ENCODE peak calls at places on chromosomes 4 and X, in seven cellular contexts. X, L, U, S, I, T and N are unnamed samples.
A peak's percentile ranks its signal among the peaks of the same experiment; 100 is the strongest.

GRCh38 chr4:164779811-164780216 is 25.9 kb downstream of the SMIM31 start:
- DNase-seq in I (peak; percentile 37), T (peak; percentile 6), X (peak; percentile 26), L (peak; percentile 60), S (no peak), U (no peak), N (peak; percentile 18)

GRCh38 chr4:88660446-88661294 is 37.0 kb downstream of the NAP1L5 start:
- DNase-seq in I (no peak), S (no peak), T (no peak), X (no peak), U (no peak), L (no peak), N (no peak)

GRCh38 chr4:56757821-56758400 is 63.6 kb downstream of the SPINK2 start:
- DNase-seq in L (peak; percentile 93), X (peak; percentile 59), U (no peak), T (peak; percentile 69), I (peak; percentile 34), S (peak; percentile 6), N (peak; percentile 53)

GRCh38 chr4:123017636-123018390 is 95.4 kb upstream of the NUDT6 start:
- DNase-seq in U (no peak), T (no peak), L (no peak), I (no peak), X (peak; percentile 76), S (no peak), N (no peak)

GRCh38 chr4:96698891-96699290 is 859.0 kb downstream of the PDHA2 start:
- DNase-seq in U (no peak), X (no peak), I (no peak), L (no peak), S (no peak), T (no peak), N (no peak)

GRCh38 chrX:112651766-112652165 is 28.0 kb downstream of the LHFPL1 start:
- DNase-seq in U (no peak), I (no peak), L (no peak), X (no peak), S (no peak), T (no peak), N (no peak)

GRCh38 chrX:26845051-26845450 is 618.1 kb downstream of the PPP4R3C start:
- DNase-seq in X (peak; percentile 75), L (peak; percentile 6), I (no peak), S (no peak), T (no peak), U (no peak), N (no peak)

GRCh38 chr4:140257461-140258305 is 103.7 kb upstream of the MAML3 start:
- DNase-seq in T (no peak), X (peak; percentile 26), U (no peak), L (peak; percentile 22), I (no peak), S (no peak), N (no peak)

GRCh38 chr4:76486588-76487276 is 51.7 kb downstream of the SHROOM3 start:
- DNase-seq in T (no peak), I (no peak), X (no peak), U (no peak), L (no peak), S (no peak), N (no peak)

GRCh38 chr4:88609387-88609786 is 17.1 kb downstream of the HERC3 start:
- DNase-seq in X (peak; percentile 69), S (no peak), T (no peak), I (no peak), U (no peak), L (no peak), N (no peak)

GRCh38 chrX:48917139-48917980 is 1.5 kb downstream of the PIM2 start:
- DNase-seq in S (peak; percentile 86), T (peak; percentile 92), X (peak; percentile 93), L (peak; percentile 93), U (peak; percentile 86), I (peak; percentile 92), N (peak; percentile 93)

GRCh38 chr4:114146947-114147618 is 167.6 kb upstream of the ARSJ start:
- DNase-seq in L (no peak), T (peak; percentile 0), X (no peak), S (no peak), U (no peak), I (no peak), N (no peak)

GRCh38 chr4:72390409-72390808 is 178.6 kb downstream of the ADAMTS3 start:
- DNase-seq in L (no peak), I (no peak), U (no peak), S (no peak), T (no peak), X (peak; percentile 90), N (no peak)

GRCh38 chr4:142883433-142883832 is 37.3 kb upstream of the INPP4B start:
- DNase-seq in U (no peak), X (peak; percentile 12), L (peak; percentile 26), S (no peak), T (no peak), I (no peak), N (no peak)

GRCh38 chrX:46710927-46711623 is 47.8 kb downstream of the SLC9A7 start:
- DNase-seq in U (no peak), T (no peak), I (no peak), S (no peak), L (no peak), X (no peak), N (no peak)

GRCh38 chr4:41257257-41257900 is 651 bp downstream of the UCHL1 start:
- DNase-seq in T (no peak), I (peak; percentile 62), S (no peak), L (peak; percentile 73), U (peak; percentile 9), X (peak; percentile 36), N (peak; percentile 51)

GRCh38 chr4:104524591-104524990 is 29.9 kb upstream of the CXXC4 start:
- DNase-seq in L (no peak), U (no peak), S (no peak), T (no peak), I (no peak), X (no peak), N (no peak)

GRCh38 chr4:16757080-16757521 is 141.3 kb downstream of the LDB2 start:
- DNase-seq in S (no peak), I (no peak), L (no peak), X (peak; percentile 32), T (no peak), U (no peak), N (no peak)

GRCh38 chr4:168674869-168675268 is 178.0 kb downstream of the PALLD start:
- DNase-seq in X (no peak), S (no peak), L (peak; percentile 36), I (no peak), U (no peak), T (no peak), N (no peak)

GRCh38 chr4:159159611-159160010 is 56.7 kb downstream of the RAPGEF2 start:
- DNase-seq in L (no peak), I (no peak), T (no peak), X (peak; percentile 83), U (no peak), S (no peak), N (no peak)

GRCh38 chr4:37976513-37976912 is 16.3 kb downstream of the PTTG2 start:
- DNase-seq in U (no peak), X (peak; percentile 18), S (no peak), L (peak; percentile 66), T (no peak), I (no peak), N (no peak)

GRCh38 chr4:7625073-7625472 is 190.3 kb upstream of the PSAPL1 start:
- DNase-seq in U (no peak), X (no peak), T (no peak), S (no peak), I (no peak), L (no peak), N (no peak)

GRCh38 chrX:39894626-39895025 is 203.1 kb downstream of the BCOR start:
- DNase-seq in I (peak; percentile 33), L (peak; percentile 39), S (no peak), U (no peak), T (no peak), X (no peak), N (no peak)

GRCh38 chr4:8377103-8378075 is 63.1 kb downstream of the ACOX3 start:
- DNase-seq in X (no peak), T (no peak), I (no peak), U (no peak), S (no peak), L (no peak), N (no peak)

GRCh38 chrX:151680805-151681204 is 14.5 kb upstream of the PRRG3 start:
- DNase-seq in T (peak; percentile 29), U (no peak), I (peak; percentile 55), L (peak; percentile 65), S (peak; percentile 6), X (peak; percentile 6), N (peak; percentile 82)

GRCh38 chr4:16626945-16627344 is 271.5 kb downstream of the LDB2 start:
- DNase-seq in I (no peak), X (peak; percentile 59), T (no peak), U (peak; percentile 43), S (no peak), L (peak; percentile 22), N (peak; percentile 59)

DNA sequence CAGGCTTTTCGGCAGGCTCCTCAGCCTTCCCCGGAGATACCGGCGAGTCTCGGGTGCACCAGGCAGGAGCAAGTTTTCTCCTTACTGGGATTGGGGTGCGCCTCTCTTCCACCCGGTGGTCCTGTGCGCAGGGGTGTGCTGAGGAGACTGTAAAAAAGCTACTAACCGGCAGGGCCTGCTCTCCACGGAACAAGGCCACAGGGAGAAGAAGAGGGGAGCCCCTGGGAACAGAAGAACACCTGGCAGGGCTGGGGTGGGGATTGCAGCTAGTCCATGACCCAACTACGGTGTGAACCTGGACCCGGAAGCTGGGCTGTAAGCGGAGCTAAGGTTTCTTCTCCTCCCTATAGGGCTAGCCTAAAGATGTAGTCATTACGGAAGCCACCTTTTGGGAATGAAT is 17.7 kb upstream of the ZIC3 start:
- DNase-seq in T (no peak), X (no peak), L (no peak), U (no peak), S (no peak), I (no peak), N (no peak)
- H3K9me3 ChIP-seq in T (no peaks in the 10 kb centered on the region), X (no peaks in the 10 kb centered on the region), L (no peaks in the 10 kb centered on the region), U (no peaks in the 10 kb centered on the region), S (no peaks in the 10 kb centered on the region), I (no peaks in the 10 kb centered on the region), N (no peaks in the 10 kb centered on the region)

GRCh38 chr4:154142664-154143063 is 348.9 kb downstream of the DCHS2 start:
- DNase-seq in U (no peak), T (no peak), L (no peak), S (no peak), X (no peak), I (no peak), N (no peak)

GRCh38 chr4:154143720-154144119 is 347.9 kb downstream of the DCHS2 start:
- DNase-seq in S (no peak), L (no peak), I (no peak), U (no peak), X (no peak), T (no peak), N (no peak)
- H3K4me3 ChIP-seq in S (no peak overlapping the region), L (no peak overlapping the region), I (no peak overlapping the region), U (no peak overlapping the region), X (no peak overlapping the region), T (no peak overlapping the region), N (no peak overlapping the region)

GRCh38 chr4:97938141-97938540 is 205.1 kb downstream of the STPG2 start:
- DNase-seq in U (no peak), T (no peak), L (no peak), X (no peak), S (no peak), I (no peak), N (no peak)
- H3K9me3 ChIP-seq in U (no peaks in the 10 kb centered on the region), T (peaks cover 3% of the 10 kb centered on the region), L (peaks cover 6% of the 10 kb centered on the region), X (no peaks in the 10 kb centered on the region), S (no peaks in the 10 kb centered on the region), I (peaks cover 65% of the 10 kb centered on the region), N (no peaks in the 10 kb centered on the region)

DNA sequence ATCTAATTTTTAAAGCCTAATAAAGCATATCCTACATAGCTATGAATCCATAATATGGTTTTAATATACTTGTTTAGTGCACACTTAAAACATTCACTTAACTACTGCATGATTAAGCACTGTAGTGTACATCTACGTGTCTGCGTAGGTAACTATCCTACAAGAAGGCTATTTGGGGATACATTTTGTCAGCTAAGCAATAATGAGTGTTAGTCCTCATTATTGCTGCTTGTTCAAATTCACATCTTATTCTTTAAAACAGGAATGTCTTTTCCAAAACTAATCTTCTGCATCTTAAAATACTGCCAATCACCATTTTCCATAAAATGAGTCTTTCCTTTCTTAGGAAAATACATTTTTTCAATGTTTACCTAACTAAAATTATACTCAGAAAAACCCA is 38.6 kb downstream of the GASK1B start:
- DNase-seq in X (no peak), S (no peak), T (no peak), L (no peak), I (no peak), U (no peak), N (no peak)
- H3K4me3 ChIP-seq in X (no peak overlapping the region), S (no peak overlapping the region), T (no peak overlapping the region), L (no peak overlapping the region), I (no peak overlapping the region), U (no peak overlapping the region), N (no peak overlapping the region)